ENCODE peak calls at places on chromosomes 12 and 14, in five cellular contexts. S, B, V, U and I are unnamed samples.

GRCh38 chr14:94044476-94045091 is 18.4 kb downstream of the OTUB2 start:
- DNase-seq in U (no peak), V (no peak), B (no peak), S (no peak), I (no peak)

GRCh38 chr14:96055065-96055752 is 16.0 kb downstream of the C14orf132 start:
- DNase-seq in S (no peak), V (no peak), U (no peak), B (peak; percentile 59), I (no peak)

GRCh38 chr12:82873951-82874350 is 187.2 kb downstream of the TMTC2 start:
- DNase-seq in S (no peak), V (no peak), B (peak; percentile 26), U (no peak), I (no peak)

GRCh38 chr14:104117341-104118005 is 20.9 kb upstream of the KIF26A start:
- DNase-seq in S (no peak), B (peak; percentile 15), V (no peak), U (no peak), I (no peak)

GRCh38 chr14:36346052-36346451 is 25.6 kb upstream of the MBIP start:
- DNase-seq in V (no peak), B (no peak), U (no peak), S (no peak), I (no peak)

GRCh38 chr12:31518680-31519227 is 72.2 kb downstream of the DENND5B start:
- DNase-seq in S (no peak), V (peak; percentile 10), U (no peak), B (peak; percentile 43), I (peak; percentile 85)

GRCh38 chr12:1880153-1880845 is 38.2 kb downstream of the CACNA2D4 start:
- DNase-seq in S (no peak), V (no peak), U (no peak), B (peak; percentile 0), I (no peak)

GRCh38 chr14:91484186-91484585 is 25.9 kb downstream of the PPP4R3A start:
- DNase-seq in U (no peak), V (no peak), S (no peak), B (no peak), I (no peak)

GRCh38 chr12:101607894-101608293 is 13.1 kb downstream of the MYBPC1 start:
- DNase-seq in V (peak; percentile 91), B (no peak), U (no peak), S (no peak), I (no peak)

GRCh38 chr14:65159281-65160062 is 57.2 kb upstream of the MAX start:
- DNase-seq in V (no peak), U (peak; percentile 68), S (no peak), B (no peak), I (no peak)

GRCh38 chr12:68240079-68240478 is 13.3 kb downstream of the IL22 start:
- DNase-seq in U (no peak), V (no peak), B (no peak), S (peak; percentile 14), I (no peak)

GRCh38 chr12:6177593-6178358 is 22.4 kb upstream of the CD9 start:
- DNase-seq in B (no peak), U (no peak), S (no peak), V (no peak), I (no peak)

GRCh38 chr14:95272057-95272456 is 47.7 kb downstream of the CLMN start:
- DNase-seq in U (no peak), V (no peak), B (no peak), S (no peak), I (no peak)

GRCh38 chr12:74245458-74245857 is 292.2 kb upstream of the ATXN7L3B start:
- DNase-seq in V (no peak), B (no peak), S (no peak), U (no peak), I (no peak)

GRCh38 chr14:81638656-81639055 is 105.0 kb upstream of the SEL1L start:
- DNase-seq in S (no peak), U (no peak), V (no peak), B (no peak), I (no peak)

GRCh38 chr14:50530794-50531193 is 1.6 kb downstream of the MAP4K5 start:
- DNase-seq in U (no peak), S (no peak), V (no peak), B (no peak), I (no peak)

GRCh38 chr12:2640281-2640680 is 154.5 kb upstream of the FKBP4 start:
- DNase-seq in U (no peak), S (no peak), B (no peak), V (no peak), I (no peak)

GRCh38 chr12:111546758-111547383 is 52.2 kb downstream of the ATXN2 start:
- DNase-seq in U (no peak), S (no peak), B (no peak), V (no peak), I (no peak)

GRCh38 chr12:121295123-121295745 is 1.3 kb downstream of the CAMKK2 start:
- DNase-seq in V (peak; percentile 6), B (peak; percentile 65), U (no peak), S (no peak), I (no peak)

GRCh38 chr12:120445911-120446909 is at the start of the genes GATC and TRIAP1:
- DNase-seq in V (peak; percentile 71), S (peak; percentile 86), U (peak; percentile 47), B (peak; percentile 91), I (peak; percentile 71)

GRCh38 chr14:25006961-25007795 is 42.8 kb downstream of the STXBP6 start:
- DNase-seq in S (no peak), U (no peak), V (peak; percentile 70), B (no peak), I (no peak)

GRCh38 chr12:54026640-54027441 is 1.4 kb upstream of the HOXC6 start:
- DNase-seq in U (no peak), S (no peak), B (no peak), V (no peak), I (no peak)

GRCh38 chr12:53252349-53252916 is 15.7 kb upstream of the ESPL1 start:
- DNase-seq in S (peak; percentile 68), V (no peak), B (no peak), U (no peak), I (no peak)

GRCh38 chr14:33617154-33617553 is 333.7 kb downstream of the EGLN3 start:
- DNase-seq in S (no peak), V (no peak), B (no peak), U (no peak), I (no peak)

GRCh38 chr12:67630373-67631088 is 18.0 kb upstream of the DYRK2 start:
- DNase-seq in S (no peak), V (peak; percentile 10), B (peak; percentile 15), U (peak; percentile 53), I (no peak)

DNA sequence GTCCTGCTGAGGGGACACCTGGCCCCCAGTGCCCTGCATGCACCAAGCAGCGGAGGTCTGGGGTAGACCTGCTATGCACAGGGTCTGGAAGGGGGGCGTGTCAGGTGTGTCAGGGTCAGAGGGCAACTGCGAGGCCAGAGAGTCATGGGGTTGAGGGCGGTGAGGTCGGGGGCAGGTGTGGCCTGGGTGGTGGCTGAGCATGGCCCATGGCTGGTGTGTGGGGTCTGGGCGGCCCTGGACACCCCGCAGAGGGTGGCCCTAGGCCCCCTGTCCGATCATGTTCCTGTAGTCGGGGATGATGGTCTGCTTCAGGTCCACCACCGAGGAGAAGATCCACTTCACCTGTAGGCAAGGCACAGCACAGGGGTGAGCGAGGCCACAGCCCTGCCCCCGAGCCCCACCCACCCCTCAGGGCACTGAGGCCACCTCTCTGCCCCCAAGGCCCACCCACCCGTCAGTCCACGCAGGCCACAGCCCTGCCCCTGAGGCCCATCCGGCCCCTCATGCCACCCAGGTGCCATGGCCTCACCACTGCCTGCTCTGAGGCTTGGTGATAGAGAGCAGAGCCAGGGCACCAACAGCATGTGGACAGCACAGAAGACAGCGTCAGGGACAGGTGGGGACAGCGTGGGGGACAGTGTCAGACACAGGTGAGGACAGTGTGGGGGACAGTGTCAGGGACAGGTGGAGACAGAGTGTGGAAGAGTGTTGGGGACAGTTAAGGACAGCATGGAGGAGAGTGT is 211.3 kb downstream of the TMEM121 start:
- DNase-seq in B (no peak), V (no peak), S (no peak), U (no peak), I (no peak)
- TF ChIP-seq SIN3A in B (no peak), V (no peak), S (no peak), U (no peak), I (no peak)

GRCh38 chr12:122454250-122454721 is 31.8 kb upstream of the CLIP1 start:
- DNase-seq in V (no peak), B (no peak), S (no peak), U (no peak), I (no peak)

GRCh38 chr12:122452701-122453285 is 30.3 kb upstream of the CLIP1 start:
- DNase-seq in V (no peak), B (no peak), S (no peak), U (no peak), I (no peak)

GRCh38 chr12:122454739-122455138 is 32.3 kb upstream of the CLIP1 start:
- DNase-seq in U (no peak), B (no peak), S (no peak), V (peak; percentile 86), I (no peak)

GRCh38 chr12:122449317-122449716 is 26.8 kb upstream of the CLIP1 start:
- DNase-seq in U (no peak), V (peak; percentile 82), S (no peak), B (no peak), I (peak; percentile 62)
- TF ChIP-seq YY1 in U (no peak), V (no peak), S (no peak), B (no peak), I (no peak)

GRCh38 chr12:66405395-66405794 is 103.1 kb downstream of the HELB start:
- DNase-seq in S (no peak), V (no peak), B (no peak), U (no peak), I (no peak)
- TF ChIP-seq ZBTB33 in S (no peak), V (no peak), B (no peak), U (no peak), I (no peak)

GRCh38 chr14:37586783-37587428 is 8.1 kb downstream of the FOXA1 start:
- DNase-seq in S (no peak), B (no peak), U (no peak), V (no peak), I (no peak)

GRCh38 chr14:37588956-37589737 is 5.9 kb downstream of the FOXA1 start:
- DNase-seq in V (peak; percentile 64), U (no peak), S (no peak), B (no peak), I (no peak)

GRCh38 chr14:37588667-37588955 is 6.4 kb downstream of the FOXA1 start:
- DNase-seq in U (no peak), B (no peak), S (no peak), V (peak; percentile 58), I (no peak)

GRCh38 chr14:37587438-37587837 is 7.6 kb downstream of the FOXA1 start:
- DNase-seq in U (no peak), V (no peak), S (no peak), B (no peak), I (no peak)

DNA sequence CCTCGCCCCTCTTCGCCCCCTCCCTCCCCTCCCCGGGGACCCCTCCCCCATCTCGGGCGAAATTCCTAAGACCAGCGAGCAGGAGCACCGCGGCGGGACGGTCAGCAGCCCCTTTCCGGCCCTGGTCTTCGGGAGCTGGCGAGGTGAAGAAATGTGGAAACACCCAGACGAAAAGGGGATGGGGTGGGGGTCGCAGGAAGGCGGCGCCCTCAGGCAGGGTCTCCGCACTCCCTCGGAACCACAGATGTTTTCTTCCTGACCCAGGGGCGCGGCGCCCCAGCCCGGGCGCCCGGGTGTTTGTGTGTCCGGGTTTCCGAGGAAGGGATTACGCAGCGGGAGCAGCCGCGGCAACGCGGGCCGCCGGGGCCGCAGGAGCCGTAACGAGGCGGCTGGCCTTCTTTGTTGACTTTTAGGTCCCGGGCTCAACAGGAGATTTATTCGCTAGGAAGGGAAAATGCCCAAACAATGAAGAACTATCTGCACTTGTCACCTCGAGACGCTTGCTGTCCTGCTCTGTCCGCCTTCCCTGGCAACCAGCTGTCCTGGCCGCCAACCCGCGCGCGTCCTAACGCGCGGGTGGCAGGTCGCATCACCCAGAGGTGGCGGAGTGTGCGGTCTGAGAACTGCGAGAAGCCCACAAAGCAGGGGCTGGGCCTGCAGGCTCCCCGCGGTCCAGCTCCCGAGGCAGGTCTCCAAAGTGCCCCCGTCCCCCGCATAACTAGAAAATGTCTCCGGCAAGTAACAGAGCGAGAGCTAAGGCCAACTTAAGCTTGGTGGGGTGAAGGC is 7.0 kb downstream of the FOXA1 start:
- DNase-seq in B (no peak), S (no peak), V (peak; percentile 68), U (no peak), I (no peak)
- TF ChIP-seq SIN3A in B (no peak), S (no peak), V (peak; percentile 64), U (no peak), I (no peak)